ENCODE peak calls at places on chromosomes 12 and 14, in four cellular contexts. M, B, H and I are unnamed samples.

GRCh38 chr12:6950944-6951540 is at the start of gene PTPN6:
- DNase-seq in H (no peak), B (no peak), M (no peak), I (no peak)

GRCh38 chr12:56362130-56363059 is at the start of gene APOF:
- DNase-seq in H (no peak), M (no peak), B (no peak), I (no peak)

GRCh38 chr12:72390146-72390545 is 118.0 kb downstream of the TRHDE start:
- DNase-seq in B (no peak), H (no peak), M (no peak), I (no peak)

GRCh38 chr14:45238988-45239387 is 14.0 kb downstream of the MIS18BP1 start:
- DNase-seq in M (no peak), B (no peak), H (no peak), I (no peak)

GRCh38 chr12:6336859-6337744 is 4.8 kb downstream of the TNFRSF1A start:
- DNase-seq in B (peak), M (no peak), H (no peak), I (peak)

GRCh38 chr14:81390706-81391105 is 9.4 kb downstream of the STON2 start:
- DNase-seq in H (no peak), M (no peak), B (no peak), I (no peak)

GRCh38 chr12:8813963-8814362 is 8.5 kb upstream of the A2ML1 start:
- DNase-seq in M (no peak), H (no peak), B (no peak), I (no peak)

GRCh38 chr14:36301159-36301558 is 19.3 kb downstream of the MBIP start:
- DNase-seq in B (no peak), H (no peak), M (no peak), I (peak)

GRCh38 chr14:61615743-61616523 is 79.4 kb upstream of the HIF1A start:
- DNase-seq in B (no peak), H (no peak), M (peak), I (peak)

GRCh38 chr14:29805415-29806123 is 122.1 kb downstream of the PRKD1 start:
- DNase-seq in B (peak), M (no peak), H (no peak), I (peak)

GRCh38 chr14:61077437-61077836 is 96.4 kb downstream of the SLC38A6 start:
- DNase-seq in M (no peak), B (no peak), H (no peak), I (no peak)

GRCh38 chr12:48678561-48679185 is 3.4 kb downstream of the KANSL2 start:
- DNase-seq in H (no peak), B (no peak), M (no peak), I (no peak)

GRCh38 chr12:119869720-119870119 is 7.4 kb downstream of the CIT start:
- DNase-seq in M (no peak), B (peak), H (no peak), I (peak)

GRCh38 chr14:65850429-65851145 is 438.1 kb downstream of the FUT8 start:
- DNase-seq in H (no peak), M (no peak), B (peak), I (peak)

GRCh38 chr12:82574191-82574590 is 112.5 kb upstream of the TMTC2 start:
- DNase-seq in H (no peak), B (no peak), M (no peak), I (no peak)

GRCh38 chr14:106417224-106418049 is 891.1 kb downstream of the TMEM121 start:
- DNase-seq in M (no peak), H (no peak), B (peak), I (peak)

GRCh38 chr14:69299286-69300035 is 39.5 kb downstream of the GALNT16 start:
- DNase-seq in B (no peak), M (peak), H (no peak), I (no peak)

GRCh38 chr14:37869633-37870032 is 274.2 kb downstream of the TTC6 start:
- DNase-seq in H (no peak), B (no peak), M (no peak), I (no peak)

GRCh38 chr12:123055281-123055766 is 74.8 kb downstream of the ARL6IP4 start:
- DNase-seq in M (no peak), B (no peak), H (no peak), I (no peak)

GRCh38 chr12:75666126-75666979 is 154.9 kb upstream of the KRR1 start:
- DNase-seq in M (peak), B (no peak), H (no peak), I (peak)

GRCh38 chr12:109663766-109664165 is 49.9 kb upstream of the FAM222A start:
- DNase-seq in M (no peak), H (no peak), B (no peak), I (no peak)

GRCh38 chr12:97276198-97276580 is 186.4 kb upstream of the RMST start:
- DNase-seq in B (no peak), M (peak), H (no peak), I (no peak)

GRCh38 chr12:13941258-13942249 is 39.8 kb downstream of the GRIN2B start:
- DNase-seq in M (peak), H (no peak), B (peak), I (peak)

GRCh38 chr14:59221558-59221957 is 33.1 kb downstream of the DAAM1 start:
- DNase-seq in H (no peak), M (no peak), B (peak), I (peak)

GRCh38 chr12:123813349-123813748 is 51.2 kb downstream of the DNAH10 start:
- DNase-seq in H (no peak), M (no peak), B (no peak), I (peak)

GRCh38 chr14:95871531-95871930 is 5.1 kb upstream of the TUNAR start:
- DNase-seq in M (no peak), H (no peak), B (no peak), I (no peak)

GRCh38 chr14:28744126-28744525 is 22.5 kb upstream of the FOXG1 start:
- DNase-seq in B (peak), M (no peak), H (no peak), I (peak)

GRCh38 chr12:26226629-26227375 is 31.4 kb downstream of the SSPN start:
- DNase-seq in M (peak), B (no peak), H (peak), I (peak)